ENCODE peak calls at places on chromosome 18, in five cellular contexts. M is mammary epithelial cell, E is tibial nerve, L is left lung, V is NT2/D1. G is an unnamed sample.

GRCh38 chr18:61546598-61546997 is 213.4 kb downstream of the CDH20 start:
- DNase-seq in M (peak; percentile 69), E (no peak), L (no peak), V (no peak), G (no peak)

GRCh38 chr18:53422896-53423295 is 801.6 kb downstream of the MBD2 start:
- DNase-seq in M (no peak), E (no peak), L (no peak), V (no peak), G (no peak)

GRCh38 chr18:48918156-48918555 is 32.6 kb downstream of the SMAD7 start:
- DNase-seq in M (no peak), E (no peak), L (no peak), V (no peak), G (no peak)

GRCh38 chr18:47370052-47370451 is 118.6 kb upstream of the SKOR2 start:
- DNase-seq in M (no peak), E (no peak), L (no peak), V (no peak), G (no peak)

GRCh38 chr18:4908239-4908638 is 288.8 kb downstream of the AKAIN1 start:
- DNase-seq in M (no peak), E (no peak), L (no peak), V (no peak), G (no peak)

GRCh38 chr18:41906528-41907256 is 48.3 kb upstream of the PIK3C3 start:
- DNase-seq in M (peak; percentile 35), E (no peak), L (no peak), V (peak; percentile 13), G (no peak)

GRCh38 chr18:73690222-73690621 is 457.4 kb downstream of the FBXO15 start:
- DNase-seq in M (no peak), E (no peak), L (no peak), V (no peak), G (no peak)

GRCh38 chr18:50338122-50338521 is 36.7 kb upstream of the SKA1 start:
- DNase-seq in M (no peak), E (no peak), L (no peak), V (no peak), G (no peak)

GRCh38 chr18:8844721-8845148 is 139.4 kb downstream of the MTCL1 start:
- DNase-seq in M (peak; percentile 68), E (no peak), L (no peak), V (no peak), G (no peak)

GRCh38 chr18:36756262-36756661 is 72.5 kb downstream of the TPGS2 start:
- DNase-seq in M (no peak), E (no peak), L (no peak), V (no peak), G (peak; percentile 25)

GRCh38 chr18:68826111-68826510 is 28.2 kb downstream of the CCDC102B start:
- DNase-seq in M (no peak), E (no peak), L (no peak), V (no peak), G (no peak)

GRCh38 chr18:46315187-46315586 is 211.0 kb downstream of the HAUS1 start:
- DNase-seq in M (peak; percentile 9), E (no peak), L (no peak), V (no peak), G (no peak)

GRCh38 chr18:78672862-78673446 is 306.7 kb upstream of the SALL3 start:
- DNase-seq in M (no peak), E (no peak), L (no peak), V (no peak), G (no peak)

GRCh38 chr18:48022531-48023330 is 92.3 kb upstream of the SMAD2 start:
- DNase-seq in M (peak; percentile 67), E (no peak), L (no peak), V (peak; percentile 39), G (no peak)

GRCh38 chr18:652131-652530 is 5.3 kb upstream of the TYMS start:
- DNase-seq in M (no peak), E (no peak), L (no peak), V (no peak), G (no peak)

GRCh38 chr18:68667121-68667520 is 47.8 kb downstream of the TMX3 start:
- DNase-seq in M (no peak), E (no peak), L (no peak), V (no peak), G (no peak)

GRCh38 chr18:9643549-9643948 is 29.2 kb upstream of the PPP4R1 start:
- DNase-seq in M (peak; percentile 92), E (no peak), L (no peak), V (peak; percentile 78), G (peak; percentile 75)

GRCh38 chr18:24277516-24277915 is 120.1 kb downstream of the OSBPL1A start:
- DNase-seq in M (no peak), E (no peak), L (no peak), V (no peak), G (no peak)

GRCh38 chr18:48018806-48019295 is 88.4 kb upstream of the SMAD2 start:
- DNase-seq in M (peak; percentile 26), E (no peak), L (no peak), V (no peak), G (no peak)

GRCh38 chr18:68822926-68823325 is 25.0 kb downstream of the CCDC102B start:
- DNase-seq in M (no peak), E (no peak), L (peak; percentile 3), V (no peak), G (no peak)

GRCh38 chr18:47799376-47799775 is 131.1 kb downstream of the SMAD2 start:
- DNase-seq in M (no peak), E (no peak), L (no peak), V (no peak), G (no peak)

GRCh38 chr18:74337155-74337911 is 21.7 kb downstream of the C18orf63 start:
- DNase-seq in M (no peak), E (no peak), L (no peak), V (no peak), G (no peak)

GRCh38 chr18:37537868-37538525 is 27.6 kb downstream of the CELF4 start:
- DNase-seq in M (peak; percentile 37), E (peak; percentile 55), L (peak; percentile 89), V (no peak), G (peak; percentile 59)

GRCh38 chr18:21740724-21741510 is at the start of gene MIB1:
- DNase-seq in M (peak; percentile 95), E (no peak), L (peak; percentile 90), V (peak; percentile 92), G (no peak)

GRCh38 chr18:11574545-11574944 is 34.9 kb upstream of the SLC35G4 start:
- DNase-seq in M (no peak), E (no peak), L (no peak), V (no peak), G (no peak)

GRCh38 chr18:55633032-55633431 is 45.0 kb upstream of the TCF4 start:
- DNase-seq in M (peak; percentile 85), E (no peak), L (no peak), V (no peak), G (no peak)

GRCh38 chr18:57209697-57210096 is 62.8 kb downstream of the BOD1L2 start:
- DNase-seq in M (no peak), E (no peak), L (no peak), V (no peak), G (no peak)

GRCh38 chr18:36697905-36698304 is 130.9 kb downstream of the TPGS2 start:
- DNase-seq in M (peak; percentile 91), E (no peak), L (no peak), V (no peak), G (peak; percentile 47)

GRCh38 chr18:51278045-51278649 is 80.7 kb upstream of the MEX3C start:
- DNase-seq in M (peak; percentile 57), E (no peak), L (no peak), V (peak; percentile 47), G (peak; percentile 15)

GRCh38 chr18:9323750-9324445 is 10.7 kb upstream of the TWSG1 start:
- DNase-seq in M (peak; percentile 77), E (no peak), L (no peak), V (no peak), G (no peak)

GRCh38 chr18:56560992-56561391 is 77.4 kb downstream of the TXNL1 start:
- DNase-seq in M (no peak), E (no peak), L (no peak), V (no peak), G (no peak)

GRCh38 chr18:55592106-55592505 is 4.1 kb upstream of the TCF4 start:
- DNase-seq in M (peak; percentile 16), E (no peak), L (no peak), V (no peak), G (no peak)

GRCh38 chr18:61322265-61322873 is 10.9 kb upstream of the CDH20 start:
- DNase-seq in M (peak; percentile 35), E (no peak), L (peak; percentile 74), V (peak; percentile 39), G (peak; percentile 47)

GRCh38 chr18:67290421-67290820 is 226.1 kb downstream of the DSEL start:
- DNase-seq in M (no peak), E (no peak), L (no peak), V (no peak), G (no peak)

GRCh38 chr18:22983175-22983574 is 50.0 kb downstream of the RBBP8 start:
- DNase-seq in M (no peak), E (no peak), L (no peak), V (no peak), G (no peak)
- H3K4me3 ChIP-seq in M (no peak overlapping the region), E (no peak overlapping the region), L (no peak overlapping the region), V (no peak overlapping the region), G (no peak overlapping the region)

GRCh38 chr18:79942786-79943607 is 8.5 kb downstream of the SLC66A2 start:
- DNase-seq in M (no peak), E (no peak), L (no peak), V (no peak), G (no peak)
- H3K36me3 ChIP-seq in M (no peaks in the 10 kb centered on the region), E (no peaks in the 10 kb centered on the region), L (peaks cover 52% of the 10 kb centered on the region), V (peaks cover 31% of the 10 kb centered on the region), G (peaks cover 34% of the 10 kb centered on the region)

GRCh38 chr18:59264651-59265245 is 8.5 kb downstream of the RAX start:
- DNase-seq in M (no peak), E (no peak), L (peak; percentile 74), V (no peak), G (no peak)
- H3K4me3 ChIP-seq in M (no peak overlapping the region), E (no peak overlapping the region), L (no peak overlapping the region), V (no peak overlapping the region), G (peak overlapping the region; percentile 49)

GRCh38 chr18:13019301-13019700 is 28.1 kb downstream of the CEP192 start:
- DNase-seq in M (peak; percentile 85), E (no peak), L (no peak), V (no peak), G (no peak)
- H3K36me3 ChIP-seq in M (peaks cover 14% of the 10 kb centered on the region), E (no peaks in the 10 kb centered on the region), L (peaks cover 81% of the 10 kb centered on the region), V (peaks cover 48% of the 10 kb centered on the region), G (peaks cover 91% of the 10 kb centered on the region)

DNA sequence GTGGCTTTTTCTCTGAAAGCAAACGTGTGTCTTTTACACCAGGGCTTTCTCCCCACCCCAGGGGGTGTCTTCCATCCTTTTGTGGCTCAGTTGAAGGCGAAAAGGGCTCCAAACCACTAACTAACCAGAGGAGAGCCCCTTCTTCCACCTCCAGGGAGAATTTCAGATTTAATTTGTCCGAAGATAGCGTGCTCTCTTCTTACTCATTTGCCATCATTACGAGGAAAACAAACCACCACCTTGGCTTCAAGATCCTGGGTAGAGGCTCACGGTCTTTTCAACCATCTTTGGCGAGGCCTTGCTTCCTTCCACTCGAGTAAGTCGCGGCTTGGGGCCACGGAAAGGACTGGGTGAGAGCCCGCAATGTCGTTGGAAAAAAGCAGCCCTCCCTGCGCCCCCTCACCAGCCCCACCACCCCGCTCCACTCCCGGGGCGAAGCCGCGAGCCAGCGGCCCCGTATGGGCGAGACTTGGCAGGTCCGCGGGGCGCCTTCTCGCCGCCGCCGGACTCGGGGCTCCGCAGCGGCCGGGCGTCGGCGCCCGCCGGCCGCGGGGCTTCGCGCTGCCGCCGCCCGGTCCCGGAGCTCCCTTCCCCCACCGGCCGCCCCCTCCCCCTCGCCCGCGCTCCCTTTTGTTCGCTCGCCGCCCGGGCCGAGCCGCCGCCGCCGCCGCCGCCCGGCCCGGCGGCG is 1.7 kb upstream of the ZNF532 start:
- DNase-seq in M (peak; percentile 55), E (no peak), L (peak; percentile 81), V (no peak), G (no peak)
- H3K4me3 ChIP-seq in M (peak overlapping the region; percentile 48), E (peak overlapping the region; percentile 61), L (peak overlapping the region; percentile 21), V (peak overlapping the region; percentile 57), G (peak overlapping the region; percentile 55)